ENCODE peak calls at places on chromosomes 7 and 10, in ten cellular contexts. M is NCI-H2081; K is hippocampal formation; U is stimulated activated naive B cell treated with anti-CD40 and anti-IgM and Interleukin-4, amounts not matched to agents 10 μg/mL and 1 μg/mL and 100 μg/mL, for 72 hours; O is dermis microvascular lymphatic vessel endothelial cell; P is NCI-H1105; N is right lobe of liver; Y is islet precursor cell; F is type B pancreatic cell; A is breast epithelium. G is an unnamed sample.

GRCh38 chr10:102670065-102670400 is 25.8 kb downstream of the TRIM8 start:
- DNase-seq in M (no peak), K (no peak), U (no peak), O (no peak), P (no peak), N (no peak), Y (no peak), F (no peak), A (no peak), G (no peak)

GRCh38 chr7:44102846-44103565 is 1.1 kb upstream of the AEBP1 start:
- DNase-seq in M (no peak), K (no peak), U (no peak), O (no peak), P (no peak), N (no peak), Y (no peak), F (no peak), A (no peak), G (no peak)

GRCh38 chr10:98107644-98108430 is 26.6 kb upstream of the R3HCC1L start:
- DNase-seq in M (no peak), K (no peak), U (no peak), O (no peak), P (no peak), N (no peak), Y (no peak), F (no peak), A (no peak), G (no peak)

GRCh38 chr7:38453826-38454225 is 177.3 kb downstream of the AMPH start:
- DNase-seq in M (no peak), K (no peak), U (no peak), O (no peak), P (no peak), N (no peak), Y (no peak), F (no peak), A (no peak), G (no peak)

GRCh38 chr7:38757946-38758345 is 126.8 kb upstream of the AMPH start:
- DNase-seq in M (no peak), K (no peak), U (no peak), O (no peak), P (no peak), N (no peak), Y (no peak), F (no peak), A (no peak), G (no peak)

GRCh38 chr7:73980206-73980605 is 47.8 kb upstream of the ELN start:
- DNase-seq in M (no peak), K (no peak), U (no peak), O (no peak), P (no peak), N (no peak), Y (no peak), F (no peak), A (no peak), G (no peak)

GRCh38 chr7:149558149-149558861 is 60.7 kb upstream of the ZNF746 start:
- DNase-seq in M (no peak), K (no peak), U (no peak), O (no peak), P (no peak), N (no peak), Y (no peak), F (no peak), A (no peak), G (no peak)

GRCh38 chr7:132089356-132089755 is 486.9 kb downstream of the PLXNA4 start:
- DNase-seq in M (no peak), K (no peak), U (no peak), O (no peak), P (no peak), N (no peak), Y (no peak), F (no peak), A (no peak), G (no peak)

GRCh38 chr10:17025444-17026295 is 103.9 kb downstream of the CUBN start:
- DNase-seq in M (no peak), K (no peak), U (peak), O (peak), P (no peak), N (no peak), Y (peak), F (no peak), A (no peak), G (no peak)

GRCh38 chr7:465710-466400 is 53.8 kb downstream of the PDGFA start:
- DNase-seq in M (no peak), K (no peak), U (no peak), O (no peak), P (no peak), N (no peak), Y (peak), F (peak), A (peak), G (no peak)

GRCh38 chr7:16934947-16935742 is 53.4 kb upstream of the AGR3 start:
- DNase-seq in M (no peak), K (no peak), U (no peak), O (no peak), P (no peak), N (no peak), Y (no peak), F (no peak), A (no peak), G (no peak)

GRCh38 chr10:43689955-43690771 is 41.5 kb upstream of the ZNF32 start:
- DNase-seq in M (peak), K (peak), U (peak), O (peak), P (peak), N (peak), Y (peak), F (peak), A (peak), G (peak)

GRCh38 chr10:71629131-71629530 is 90.4 kb downstream of the C10orf105 start:
- DNase-seq in M (no peak), K (no peak), U (no peak), O (no peak), P (no peak), N (no peak), Y (no peak), F (no peak), A (no peak), G (no peak)

GRCh38 chr10:120553911-120554310 is 96.9 kb downstream of the PLPP4 start:
- DNase-seq in M (no peak), K (no peak), U (no peak), O (no peak), P (no peak), N (no peak), Y (no peak), F (no peak), A (no peak), G (no peak)

GRCh38 chr10:7667262-7668141 is 736 bp upstream of the ITIH5 start:
- DNase-seq in M (no peak), K (no peak), U (no peak), O (no peak), P (no peak), N (no peak), Y (peak), F (no peak), A (no peak), G (no peak)

GRCh38 chr7:98186452-98187137 is 24.6 kb upstream of the BHLHA15 start:
- DNase-seq in M (no peak), K (no peak), U (no peak), O (peak), P (no peak), N (no peak), Y (no peak), F (no peak), A (no peak), G (no peak)

GRCh38 chr10:13784067-13784466 is 197.3 kb downstream of the PRPF18 start:
- DNase-seq in M (no peak), K (no peak), U (peak), O (peak), P (no peak), N (no peak), Y (peak), F (no peak), A (no peak), G (no peak)

GRCh38 chr7:115299379-115300038 is 377.6 kb downstream of the MDFIC start:
- DNase-seq in M (no peak), K (no peak), U (no peak), O (no peak), P (no peak), N (no peak), Y (no peak), F (no peak), A (no peak), G (no peak)

GRCh38 chr7:82598958-82599357 is 155.4 kb upstream of the CACNA2D1 start:
- DNase-seq in M (no peak), K (no peak), U (no peak), O (peak), P (no peak), N (no peak), Y (no peak), F (no peak), A (no peak), G (no peak)

GRCh38 chr10:80356563-80356999 is at the start of the genes DYDC1 and DYDC2:
- DNase-seq in M (peak), K (no peak), U (peak), O (no peak), P (peak), N (peak), Y (peak), F (peak), A (no peak), G (peak)

GRCh38 chr10:1137499-1138163 is 81.4 kb downstream of the WDR37 start:
- DNase-seq in M (no peak), K (no peak), U (no peak), O (no peak), P (no peak), N (no peak), Y (peak), F (no peak), A (no peak), G (no peak)

GRCh38 chr7:100485514-100485913 is 1.8 kb downstream of the NYAP1 start:
- DNase-seq in M (no peak), K (no peak), U (no peak), O (no peak), P (no peak), N (no peak), Y (no peak), F (no peak), A (no peak), G (no peak)

GRCh38 chr10:129761166-129761565 is 202.9 kb downstream of the EBF3 start:
- DNase-seq in M (no peak), K (no peak), U (no peak), O (no peak), P (no peak), N (peak), Y (peak), F (peak), A (peak), G (no peak)

GRCh38 chr7:51040777-51041176 is 258.1 kb upstream of the GRB10 start:
- DNase-seq in M (no peak), K (no peak), U (no peak), O (no peak), P (no peak), N (no peak), Y (no peak), F (no peak), A (no peak), G (no peak)

GRCh38 chr10:123154943-123155505 is 822 bp downstream of the BUB3 start:
- DNase-seq in M (no peak), K (no peak), U (no peak), O (peak), P (no peak), N (no peak), Y (peak), F (no peak), A (no peak), G (no peak)

GRCh38 chr10:104456817-104457657 is 103.4 kb downstream of the CFAP58 start:
- DNase-seq in M (no peak), K (no peak), U (no peak), O (no peak), P (no peak), N (no peak), Y (no peak), F (no peak), A (no peak), G (no peak)

GRCh38 chr10:86306628-86307278 is 59.8 kb downstream of the GRID1 start:
- DNase-seq in M (no peak), K (no peak), U (no peak), O (peak), P (no peak), N (no peak), Y (peak), F (no peak), A (peak), G (no peak)

GRCh38 chr10:13338337-13339128 is 9.6 kb downstream of the SEPHS1 start:
- DNase-seq in M (no peak), K (no peak), U (no peak), O (peak), P (no peak), N (no peak), Y (no peak), F (no peak), A (no peak), G (no peak)

GRCh38 chr10:126373137-126373536 is 15.1 kb downstream of the ADAM12 start:
- DNase-seq in M (no peak), K (no peak), U (no peak), O (no peak), P (no peak), N (no peak), Y (no peak), F (no peak), A (no peak), G (no peak)

GRCh38 chr10:110358869-110359629 is 54.3 kb upstream of the SMNDC1 start:
- DNase-seq in M (no peak), K (no peak), U (no peak), O (no peak), P (no peak), N (no peak), Y (peak), F (no peak), A (peak), G (no peak)

GRCh38 chr10:86936661-86937501 is 20.5 kb downstream of the MMRN2 start:
- DNase-seq in M (no peak), K (no peak), U (no peak), O (no peak), P (no peak), N (no peak), Y (peak), F (no peak), A (no peak), G (no peak)

GRCh38 chr7:115178831-115179230 is 256.9 kb downstream of the MDFIC start:
- DNase-seq in M (no peak), K (no peak), U (no peak), O (peak), P (no peak), N (no peak), Y (no peak), F (no peak), A (no peak), G (no peak)

GRCh38 chr10:31146496-31147219 is 115.0 kb upstream of the ZNF438 start:
- DNase-seq in M (no peak), K (no peak), U (no peak), O (peak), P (no peak), N (no peak), Y (peak), F (no peak), A (no peak), G (no peak)

GRCh38 chr7:43302211-43302711 is 189.8 kb downstream of the HECW1 start:
- DNase-seq in M (no peak), K (no peak), U (no peak), O (peak), P (no peak), N (no peak), Y (peak), F (no peak), A (no peak), G (no peak)

GRCh38 chr10:121437596-121437995 is 160.6 kb downstream of the FGFR2 start:
- DNase-seq in M (no peak), K (peak), U (no peak), O (no peak), P (no peak), N (no peak), Y (peak), F (no peak), A (no peak), G (no peak)

GRCh38 chr10:114767589-114768393 is 53.8 kb upstream of the FHIP2A start:
- DNase-seq in M (no peak), K (peak), U (no peak), O (peak), P (no peak), N (peak), Y (peak), F (no peak), A (no peak), G (peak)